ENCODE peak calls at places on chromosome X, in nine cellular contexts. I, N, A, R, Z, L, U, B and K are unnamed samples.
A peak's percentile ranks its signal among the peaks of the same experiment; 100 is the strongest.

GRCh38 chrX:14356401-14356800 is 172.9 kb upstream of the GLRA2 start:
- DNase-seq in I (peak; percentile 76), N (no peak), A (no peak), R (peak; percentile 19), Z (no peak), L (no peak), U (no peak), B (no peak), K (no peak)

GRCh38 chrX:132482632-132483031 is 6.2 kb downstream of the MBNL3 start:
- DNase-seq in I (no peak), N (no peak), A (no peak), R (no peak), Z (no peak), L (no peak), U (no peak), B (no peak), K (no peak)

GRCh38 chrX:153731117-153731844 is 6.6 kb downstream of the ABCD1 start:
- DNase-seq in I (no peak), N (no peak), A (no peak), R (no peak), Z (no peak), L (no peak), U (no peak), B (no peak), K (peak; percentile 22)

GRCh38 chrX:153793291-153793690 is 884 bp downstream of the IDH3G start:
- DNase-seq in I (no peak), N (no peak), A (no peak), R (peak; percentile 32), Z (no peak), L (no peak), U (no peak), B (no peak), K (no peak)

GRCh38 chrX:129792586-129793291 is 13.0 kb downstream of the SASH3 start:
- DNase-seq in I (no peak), N (no peak), A (no peak), R (no peak), Z (no peak), L (no peak), U (no peak), B (no peak), K (no peak)

GRCh38 chrX:139106111-139106510 is 394.6 kb upstream of the FGF13 start:
- DNase-seq in I (no peak), N (no peak), A (no peak), R (peak; percentile 40), Z (peak; percentile 1), L (no peak), U (no peak), B (no peak), K (no peak)

GRCh38 chrX:40279762-40280161 is 182.0 kb upstream of the BCOR start:
- DNase-seq in I (no peak), N (no peak), A (no peak), R (no peak), Z (no peak), L (no peak), U (no peak), B (no peak), K (no peak)

GRCh38 chrX:132270021-132270420 is 50.8 kb upstream of the RAP2C start:
- DNase-seq in I (no peak), N (no peak), A (no peak), R (no peak), Z (no peak), L (no peak), U (no peak), B (no peak), K (no peak)

GRCh38 chrX:106039920-106040319 is 1.4 kb upstream of the SERPINA7 start:
- DNase-seq in I (peak; percentile 7), N (no peak), A (no peak), R (no peak), Z (peak; percentile 28), L (no peak), U (peak; percentile 12), B (no peak), K (no peak)

GRCh38 chrX:2928583-2929434 is at the start of gene ARSD:
- DNase-seq in I (peak; percentile 70), N (peak; percentile 7), A (peak; percentile 43), R (peak; percentile 88), Z (peak; percentile 88), L (peak; percentile 14), U (peak; percentile 65), B (no peak), K (peak; percentile 98)

GRCh38 chrX:78321809-78322208 is 5.6 kb downstream of the CYSLTR1 start:
- DNase-seq in I (no peak), N (peak; percentile 13), A (no peak), R (no peak), Z (no peak), L (peak; percentile 0), U (no peak), B (peak; percentile 11), K (no peak)

GRCh38 chrX:56219702-56220101 is 12.5 kb upstream of the KLF8 start:
- DNase-seq in I (peak; percentile 1), N (no peak), A (no peak), R (no peak), Z (peak; percentile 26), L (no peak), U (no peak), B (no peak), K (no peak)

GRCh38 chrX:49172280-49172780 is 632 bp downstream of the PLP2 start:
- DNase-seq in I (peak; percentile 61), N (peak; percentile 35), A (no peak), R (peak; percentile 82), Z (peak; percentile 57), L (peak; percentile 55), U (peak; percentile 82), B (peak; percentile 62), K (peak; percentile 74)

GRCh38 chrX:15299945-15300851 is 15.2 kb downstream of the ASB11 start:
- DNase-seq in I (no peak), N (no peak), A (no peak), R (peak; percentile 18), Z (peak; percentile 24), L (no peak), U (peak; percentile 7), B (no peak), K (no peak)

GRCh38 chrX:49291615-49292337 is 11.7 kb upstream of the GAGE10 start:
- DNase-seq in I (no peak), N (peak; percentile 58), A (peak; percentile 0), R (peak; percentile 62), Z (peak; percentile 81), L (peak; percentile 41), U (peak; percentile 57), B (no peak), K (peak; percentile 67)

GRCh38 chrX:12329476-12329875 is 191.2 kb downstream of the FRMPD4 start:
- DNase-seq in I (no peak), N (no peak), A (no peak), R (peak; percentile 2), Z (no peak), L (no peak), U (no peak), B (no peak), K (no peak)

GRCh38 chrX:46812445-46812844 is 24.4 kb upstream of the RP2 start:
- DNase-seq in I (no peak), N (no peak), A (no peak), R (no peak), Z (no peak), L (no peak), U (no peak), B (no peak), K (no peak)

GRCh38 chrX:21905209-21905735 is 35.2 kb upstream of the SMS start:
- DNase-seq in I (no peak), N (no peak), A (no peak), R (no peak), Z (peak; percentile 47), L (no peak), U (no peak), B (no peak), K (no peak)

GRCh38 chrX:19334945-19335626 is 8.6 kb upstream of the PDHA1 start:
- DNase-seq in I (peak; percentile 15), N (no peak), A (no peak), R (peak; percentile 56), Z (peak; percentile 83), L (no peak), U (peak; percentile 16), B (no peak), K (no peak)

GRCh38 chrX:150478496-150479492 is 89.6 kb upstream of the MTM1 start:
- DNase-seq in I (no peak), N (no peak), A (no peak), R (no peak), Z (no peak), L (no peak), U (no peak), B (no peak), K (no peak)

GRCh38 chrX:74523224-74523623 is 91.2 kb downstream of the RLIM start:
- DNase-seq in I (no peak), N (no peak), A (no peak), R (no peak), Z (no peak), L (no peak), U (no peak), B (no peak), K (no peak)

GRCh38 chrX:45598841-45599240 is 398.2 kb upstream of the DIPK2B start:
- DNase-seq in I (no peak), N (no peak), A (no peak), R (peak; percentile 25), Z (no peak), L (no peak), U (no peak), B (no peak), K (no peak)

GRCh38 chrX:22021721-22022120 is 10.4 kb upstream of the PHEX start:
- DNase-seq in I (peak; percentile 1), N (no peak), A (no peak), R (no peak), Z (no peak), L (no peak), U (no peak), B (no peak), K (no peak)

GRCh38 chrX:17472424-17472823 is 97.4 kb downstream of the NHS start:
- DNase-seq in I (no peak), N (no peak), A (no peak), R (no peak), Z (no peak), L (no peak), U (no peak), B (no peak), K (no peak)

GRCh38 chrX:1416965-1417760 is 25.2 kb upstream of the SLC25A6 start:
- DNase-seq in I (no peak), N (no peak), A (no peak), R (no peak), Z (no peak), L (no peak), U (no peak), B (no peak), K (peak; percentile 4)

GRCh38 chrX:104566921-104567501 is 1.0 kb downstream of the IL1RAPL2 start:
- DNase-seq in I (peak; percentile 11), N (no peak), A (no peak), R (no peak), Z (peak; percentile 35), L (no peak), U (no peak), B (no peak), K (no peak)